ENCODE peak calls at places on chromosomes 13 and 19, in seven cellular contexts. R is transverse colon; F is AG04450; A is CD8-positive, alpha-beta T cell; O is ovary; X is nephron progenitor cell; G is epithelial cell of esophagus. I is an unnamed sample.

GRCh38 chr13:48253849-48254248 is 20.8 kb downstream of the ITM2B start:
- DNase-seq in R (no peak), F (no peak), A (no peak), O (no peak), X (no peak), G (no peak), I (no peak)

GRCh38 chr19:28358604-28359003 is 854.3 kb downstream of the UQCRFS1 start:
- DNase-seq in R (no peak), F (no peak), A (no peak), O (no peak), X (no peak), G (no peak), I (no peak)

GRCh38 chr13:29589234-29589633 is 6.3 kb downstream of the SLC7A1 start:
- DNase-seq in R (no peak), F (no peak), A (no peak), O (no peak), X (peak), G (no peak), I (no peak)

GRCh38 chr13:104553156-104553555 is 1486.9 kb upstream of the SLC10A2 start:
- DNase-seq in R (no peak), F (no peak), A (no peak), O (no peak), X (no peak), G (no peak), I (peak)

GRCh38 chr19:30516586-30516985 is 144.4 kb downstream of the ZNF536 start:
- DNase-seq in R (no peak), F (no peak), A (no peak), O (no peak), X (no peak), G (no peak), I (no peak)

GRCh38 chr19:28019371-28019770 is 1193.6 kb downstream of the UQCRFS1 start:
- DNase-seq in R (no peak), F (no peak), A (no peak), O (no peak), X (no peak), G (no peak), I (no peak)

GRCh38 chr19:16449330-16449961 is 22.3 kb downstream of the EPS15L1 start:
- DNase-seq in R (no peak), F (no peak), A (peak), O (no peak), X (no peak), G (no peak), I (no peak)

GRCh38 chr13:76667551-76667950 is 218.7 kb downstream of the KCTD12 start:
- DNase-seq in R (no peak), F (peak), A (no peak), O (peak), X (no peak), G (peak), I (peak)

GRCh38 chr13:113835461-113836274 is 28.2 kb downstream of the GAS6 start:
- DNase-seq in R (no peak), F (peak), A (no peak), O (no peak), X (peak), G (no peak), I (no peak)

GRCh38 chr19:1942078-1942933 is 1.3 kb downstream of the CSNK1G2 start:
- DNase-seq in R (peak), F (no peak), A (peak), O (peak), X (peak), G (peak), I (peak)

GRCh38 chr13:46211116-46211515 is 612 bp upstream of the LRRC63 start:
- DNase-seq in R (no peak), F (no peak), A (peak), O (no peak), X (no peak), G (peak), I (peak)

GRCh38 chr19:18593367-18594095 is 4.9 kb downstream of the REX1BD start:
- DNase-seq in R (no peak), F (no peak), A (no peak), O (no peak), X (no peak), G (no peak), I (no peak)

GRCh38 chr19:14089412-14089661 is 1.2 kb downstream of the SAMD1 start:
- DNase-seq in R (no peak), F (no peak), A (no peak), O (no peak), X (no peak), G (no peak), I (no peak)

GRCh38 chr13:32159147-32159869 is 127.7 kb downstream of the FRY start:
- DNase-seq in R (no peak), F (no peak), A (no peak), O (no peak), X (no peak), G (no peak), I (no peak)

GRCh38 chr19:49490287-49491029 is 3.0 kb downstream of the RPL13A start:
- DNase-seq in R (no peak), F (no peak), A (no peak), O (no peak), X (no peak), G (no peak), I (no peak)

GRCh38 chr19:17902701-17903100 is 30.1 kb upstream of the CCDC124 start:
- DNase-seq in R (no peak), F (peak), A (no peak), O (no peak), X (no peak), G (peak), I (peak)

GRCh38 chr13:41905600-41906254 is 55.2 kb downstream of the VWA8 start:
- DNase-seq in R (no peak), F (no peak), A (no peak), O (no peak), X (no peak), G (peak), I (peak)

GRCh38 chr19:35545855-35546381 is 492 bp downstream of the TMEM147 start:
- DNase-seq in R (peak), F (no peak), A (peak), O (peak), X (peak), G (peak), I (peak)

GRCh38 chr13:112748947-112749346 is 59.1 kb downstream of the ATP11A start:
- DNase-seq in R (no peak), F (no peak), A (no peak), O (peak), X (no peak), G (peak), I (no peak)

GRCh38 chr19:17385878-17386611 is 8.0 kb downstream of the CCDC194 start:
- DNase-seq in R (peak), F (no peak), A (peak), O (peak), X (peak), G (peak), I (peak)

GRCh38 chr13:26946675-26947342 is 186.2 kb upstream of the GPR12 start:
- DNase-seq in R (no peak), F (peak), A (no peak), O (no peak), X (no peak), G (peak), I (peak)

GRCh38 chr19:20612711-20613316 is 47.2 kb upstream of the ZNF737 start:
- DNase-seq in R (no peak), F (no peak), A (no peak), O (peak), X (no peak), G (no peak), I (no peak)

GRCh38 chr13:72230131-72230530 is 363.1 kb upstream of the DACH1 start:
- DNase-seq in R (no peak), F (no peak), A (no peak), O (no peak), X (no peak), G (peak), I (no peak)

GRCh38 chr13:76000131-76000530 is 364.0 kb downstream of the LMO7 start:
- DNase-seq in R (no peak), F (no peak), A (no peak), O (no peak), X (no peak), G (no peak), I (no peak)

GRCh38 chr19:32945260-32945659 is 26.5 kb downstream of the CEP89 start:
- DNase-seq in R (no peak), F (no peak), A (no peak), O (no peak), X (no peak), G (no peak), I (no peak)

GRCh38 chr19:14554382-14554812 is 17.5 kb downstream of the NDUFB7 start:
- DNase-seq in R (peak), F (no peak), A (no peak), O (no peak), X (no peak), G (peak), I (peak)

GRCh38 chr13:91045351-91046034 is 302.0 kb upstream of the MIR17HG start:
- DNase-seq in R (no peak), F (no peak), A (no peak), O (no peak), X (no peak), G (peak), I (peak)

GRCh38 chr19:16118489-16119033 is 6.9 kb downstream of the RAB8A start:
- DNase-seq in R (peak), F (no peak), A (no peak), O (no peak), X (no peak), G (no peak), I (no peak)

GRCh38 chr19:1000095-1000494 is at the start of gene GRIN3B:
- DNase-seq in R (peak), F (no peak), A (peak), O (no peak), X (peak), G (peak), I (no peak)

GRCh38 chr19:40234429-40235237 is 8.1 kb upstream of the CCNP start:
- DNase-seq in R (no peak), F (no peak), A (no peak), O (peak), X (no peak), G (no peak), I (no peak)

GRCh38 chr13:94057618-94058017 is 421.9 kb downstream of the DCT start:
- DNase-seq in R (no peak), F (no peak), A (no peak), O (no peak), X (no peak), G (no peak), I (no peak)

GRCh38 chr13:86830046-86830445 is 841.1 kb upstream of the SLITRK5 start:
- DNase-seq in R (no peak), F (no peak), A (no peak), O (no peak), X (no peak), G (no peak), I (peak)

GRCh38 chr13:104315606-104316005 is 1249.4 kb upstream of the SLC10A2 start:
- DNase-seq in R (no peak), F (peak), A (no peak), O (no peak), X (no peak), G (peak), I (peak)

GRCh38 chr13:111958612-111959395 is 108.1 kb upstream of the SOX1 start:
- DNase-seq in R (no peak), F (no peak), A (no peak), O (no peak), X (no peak), G (no peak), I (no peak)

GRCh38 chr19:41887711-41888382 is 4.9 kb downstream of the ARHGEF1 start:
- DNase-seq in R (peak), F (no peak), A (peak), O (no peak), X (peak), G (peak), I (peak)
- TF ChIP-seq CTCF in R (peak), F (no peak), A (peak), O (no peak), X (no peak), G (peak), I (peak)

GRCh38 chr19:3370214-3370720 is 3.9 kb downstream of the NFIC start:
- DNase-seq in R (no peak), F (no peak), A (no peak), O (peak), X (no peak), G (no peak), I (no peak)

GRCh38 chr19:3368441-3368795 is 2.0 kb downstream of the NFIC start:
- DNase-seq in R (no peak), F (no peak), A (no peak), O (no peak), X (no peak), G (no peak), I (no peak)

GRCh38 chr19:3368848-3369336 is 2.5 kb downstream of the NFIC start:
- DNase-seq in R (no peak), F (no peak), A (no peak), O (no peak), X (no peak), G (peak), I (peak)

GRCh38 chr19:3370728-3371591 is 4.6 kb downstream of the NFIC start:
- DNase-seq in R (no peak), F (no peak), A (no peak), O (no peak), X (no peak), G (no peak), I (no peak)

GRCh38 chr19:3369337-3370213 is 3.2 kb downstream of the NFIC start:
- DNase-seq in R (peak), F (no peak), A (no peak), O (peak), X (peak), G (peak), I (peak)
- TF ChIP-seq CTCF in R (no peak), F (peak), A (no peak), O (peak), X (no peak), G (no peak), I (no peak)

DNA sequence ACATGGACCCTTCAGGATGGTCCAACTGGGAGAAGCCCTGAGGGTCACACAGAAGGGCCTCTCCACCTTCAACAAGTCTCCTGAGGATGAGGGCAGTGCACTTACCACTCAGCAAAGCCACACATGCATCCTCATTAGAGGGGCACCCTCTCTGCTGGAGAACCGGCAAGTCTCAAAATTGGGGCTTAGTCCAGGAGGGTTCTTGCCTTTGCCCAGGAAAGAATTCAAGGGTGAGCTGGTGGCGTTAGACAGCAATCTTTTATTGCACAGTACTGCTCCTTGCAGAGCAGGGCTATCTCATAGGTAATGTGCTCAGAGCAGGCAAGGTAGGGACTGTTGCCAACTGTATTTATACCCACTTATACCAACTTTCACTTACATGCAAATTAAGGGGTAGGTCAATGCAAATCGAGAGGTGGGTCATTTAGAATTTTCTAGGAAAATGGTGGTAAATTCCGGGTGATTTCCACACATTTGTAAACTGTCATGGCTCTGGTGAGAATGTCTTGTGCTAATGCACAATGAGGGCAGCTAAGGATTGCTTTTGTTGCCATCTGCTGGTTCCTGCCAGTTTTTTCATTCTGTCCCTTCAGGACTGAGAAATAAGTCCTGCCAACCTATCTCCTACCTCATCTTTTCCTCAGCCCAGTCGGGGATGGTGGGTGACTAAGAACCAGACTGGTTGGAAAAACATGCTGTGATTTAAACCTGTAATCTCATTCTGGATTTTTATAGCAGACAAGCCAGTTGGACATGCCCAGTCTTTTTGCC is 27.8 kb upstream of the IGSF23 start:
- DNase-seq in R (no peak), F (no peak), A (no peak), O (no peak), X (no peak), G (peak), I (peak)
- TF ChIP-seq CTCF in R (no peak), F (peak), A (no peak), O (no peak), X (no peak), G (peak), I (no peak)

GRCh38 chr19:2976609-2977000 is 759 bp upstream of the TLE6 start:
- DNase-seq in R (no peak), F (no peak), A (no peak), O (no peak), X (no peak), G (no peak), I (no peak)
- TF ChIP-seq CTCF in R (no peak), F (no peak), A (no peak), O (no peak), X (no peak), G (no peak), I (no peak)

DNA sequence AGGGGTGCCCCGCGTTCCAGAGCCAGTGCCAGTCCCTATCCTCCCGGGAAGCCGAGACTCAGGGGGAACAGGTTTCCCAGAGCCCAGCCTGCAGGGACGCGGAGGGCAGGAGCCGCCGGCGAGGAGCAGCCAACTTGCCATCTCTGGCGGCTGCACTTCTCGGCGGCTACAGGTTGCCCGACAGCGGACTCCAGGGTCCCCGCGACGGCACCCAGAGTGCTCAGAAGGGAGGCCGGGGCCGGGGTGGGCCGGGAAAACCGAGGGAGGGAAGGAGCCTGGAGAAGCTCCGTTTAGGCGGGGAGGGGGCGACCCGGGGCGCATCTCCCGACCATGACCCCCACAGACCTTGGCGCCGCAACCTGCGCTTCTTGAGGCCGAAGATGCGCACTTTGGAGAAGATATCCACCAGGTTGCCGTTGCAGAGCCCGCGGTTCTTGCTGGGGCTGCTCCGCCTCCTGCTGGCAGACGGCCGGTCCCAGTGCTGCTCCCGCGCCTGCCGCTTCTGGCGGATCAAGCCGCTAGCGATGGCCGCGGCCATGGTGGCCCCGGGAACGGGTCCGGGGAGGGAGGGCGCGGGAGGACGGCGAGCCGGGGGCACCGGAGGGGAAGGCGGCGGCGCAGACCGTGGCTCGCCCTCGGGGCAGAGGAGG is 463.8 kb downstream of the ITGBL1 start:
- DNase-seq in R (no peak), F (no peak), A (no peak), O (no peak), X (peak), G (peak), I (no peak)
- TF ChIP-seq CTCF in R (no peak), F (peak), A (no peak), O (no peak), X (peak), G (no peak), I (no peak)

I was measured in MCF 10A.